ENCODE peak calls at places on chromosome 7, in six cellular contexts. I, X, L, F, U and P are unnamed samples.

GRCh38 chr7:105794741-105795729 is 81.4 kb downstream of the ATXN7L1 start:
- DNase-seq in I (peak), F (peak), X (peak), L (no peak), U (peak), P (peak)

GRCh38 chr7:131909151-131909768 is 352.8 kb upstream of the PODXL start:
- DNase-seq in I (no peak), L (no peak), U (no peak), F (no peak), X (peak), P (no peak)

GRCh38 chr7:22355620-22356009 is 1.3 kb downstream of the RAPGEF5 start:
- DNase-seq in F (no peak), L (no peak), U (no peak), I (no peak), X (no peak), P (no peak)

GRCh38 chr7:26127411-26127810 is 24.6 kb upstream of the NFE2L3 start:
- DNase-seq in F (no peak), X (no peak), I (no peak), L (no peak), U (no peak), P (no peak)

GRCh38 chr7:81499262-81500116 is 270.4 kb downstream of the HGF start:
- DNase-seq in X (no peak), F (peak), I (peak), U (peak), L (peak), P (no peak)

GRCh38 chr7:16753932-16754571 is 497 bp downstream of the TSPAN13 start:
- DNase-seq in I (peak), L (peak), F (no peak), U (peak), X (peak), P (no peak)

GRCh38 chr7:142250705-142251104 is 7.2 kb downstream of the PRSS58 start:
- DNase-seq in U (no peak), F (no peak), L (no peak), X (no peak), I (no peak), P (no peak)

GRCh38 chr7:85600425-85600824 is 413.6 kb upstream of the SEMA3D start:
- DNase-seq in U (peak), I (no peak), F (no peak), L (no peak), X (no peak), P (no peak)

GRCh38 chr7:17380696-17381662 is 82.5 kb downstream of the AHR start:
- DNase-seq in F (no peak), U (peak), X (no peak), L (no peak), I (no peak), P (no peak)

GRCh38 chr7:96910484-96910883 is 94.9 kb upstream of the DLX6 start:
- DNase-seq in X (no peak), L (no peak), F (no peak), I (no peak), U (no peak), P (no peak)

GRCh38 chr7:49643321-49643720 is 130.1 kb upstream of the VWC2 start:
- DNase-seq in F (no peak), L (no peak), U (no peak), X (peak), I (no peak), P (no peak)

GRCh38 chr7:30322656-30323355 is 38.4 kb downstream of the ZNRF2 start:
- DNase-seq in F (no peak), I (no peak), L (peak), U (no peak), X (no peak), P (no peak)

GRCh38 chr7:87875151-87876039 is 765 bp downstream of the SLC25A40 start:
- DNase-seq in L (peak), X (peak), F (no peak), I (no peak), U (peak), P (no peak)

GRCh38 chr7:1675673-1676549 is 5.8 kb downstream of the ELFN1 start:
- DNase-seq in F (peak), U (no peak), I (no peak), X (no peak), L (no peak), P (peak)

GRCh38 chr7:15555385-15555859 is 6.4 kb downstream of the AGMO start:
- DNase-seq in X (no peak), F (no peak), L (no peak), U (peak), I (no peak), P (no peak)

GRCh38 chr7:33610918-33611317 is 294.4 kb upstream of the BMPER start:
- DNase-seq in X (no peak), L (no peak), I (no peak), U (no peak), F (no peak), P (no peak)

GRCh38 chr7:136055266-136055665 is 78.1 kb upstream of the MTPN start:
- DNase-seq in U (no peak), F (no peak), I (no peak), X (no peak), L (no peak), P (no peak)

GRCh38 chr7:143300959-143301617 is 12.9 kb downstream of the CASP2 start:
- DNase-seq in F (no peak), X (no peak), U (peak), I (no peak), L (no peak), P (no peak)

GRCh38 chr7:127652333-127653248 is 597 bp downstream of the SND1 start:
- DNase-seq in U (peak), X (no peak), I (no peak), F (no peak), L (peak), P (no peak)

GRCh38 chr7:31079126-31079918 is 27.2 kb downstream of the ADCYAP1R1 start:
- DNase-seq in L (no peak), U (no peak), X (no peak), I (no peak), F (no peak), P (no peak)

GRCh38 chr7:32489788-32490126 is 423 bp downstream of the LSM5 start:
- DNase-seq in I (no peak), U (no peak), F (no peak), L (no peak), X (no peak), P (no peak)

GRCh38 chr7:32496052-32496813 is 944 bp downstream of the AVL9 start:
- DNase-seq in F (no peak), U (no peak), L (no peak), X (no peak), I (no peak), P (no peak)

GRCh38 chr7:32494946-32495297 is 367 bp upstream of the AVL9 start:
- DNase-seq in U (no peak), I (no peak), X (no peak), L (no peak), F (no peak), P (peak)

GRCh38 chr7:32495298-32496051 is at the start of gene AVL9:
- DNase-seq in F (peak), U (peak), L (peak), I (peak), X (peak), P (peak)

GRCh38 chr7:32490127-32490796 is at the start of gene LSM5:
- DNase-seq in I (peak), F (peak), X (peak), L (peak), U (peak), P (peak)
- TF ChIP-seq POLR2A in I (no peak), F (no peak), X (no peak), L (peak), U (peak), P (no peak)

GRCh38 chr7:56063882-56064625 is at the start of gene SUMF2:
- DNase-seq in L (peak), I (peak), F (peak), U (peak), X (peak), P (peak)
- TF ChIP-seq POLR2A in L (peak), I (peak), F (peak), U (peak), X (no peak), P (peak)

GRCh38 chr7:4138866-4139265 is 543.2 kb upstream of the FOXK1 start:
- DNase-seq in X (no peak), I (no peak), L (no peak), F (no peak), U (no peak), P (no peak)
- TF ChIP-seq POLR2A in X (no peak), I (no peak), L (no peak), F (no peak), U (no peak), P (no peak)

GRCh38 chr7:108569381-108570145 is at the start of the genes DNAJB9 and THAP5:
- DNase-seq in U (peak), X (peak), F (peak), I (peak), L (peak), P (peak)

GRCh38 chr7:108568801-108569380 is 615 bp downstream of the THAP5 start:
- DNase-seq in F (no peak), U (no peak), X (no peak), I (no peak), L (no peak), P (no peak)

GRCh38 chr7:108572487-108572886 is 2.8 kb downstream of the DNAJB9 start:
- DNase-seq in L (no peak), F (no peak), X (no peak), I (no peak), U (no peak), P (no peak)

GRCh38 chr7:108565987-108566386 is 3.5 kb downstream of the THAP5 start:
- DNase-seq in L (no peak), I (no peak), X (no peak), F (no peak), U (no peak), P (no peak)

DNA sequence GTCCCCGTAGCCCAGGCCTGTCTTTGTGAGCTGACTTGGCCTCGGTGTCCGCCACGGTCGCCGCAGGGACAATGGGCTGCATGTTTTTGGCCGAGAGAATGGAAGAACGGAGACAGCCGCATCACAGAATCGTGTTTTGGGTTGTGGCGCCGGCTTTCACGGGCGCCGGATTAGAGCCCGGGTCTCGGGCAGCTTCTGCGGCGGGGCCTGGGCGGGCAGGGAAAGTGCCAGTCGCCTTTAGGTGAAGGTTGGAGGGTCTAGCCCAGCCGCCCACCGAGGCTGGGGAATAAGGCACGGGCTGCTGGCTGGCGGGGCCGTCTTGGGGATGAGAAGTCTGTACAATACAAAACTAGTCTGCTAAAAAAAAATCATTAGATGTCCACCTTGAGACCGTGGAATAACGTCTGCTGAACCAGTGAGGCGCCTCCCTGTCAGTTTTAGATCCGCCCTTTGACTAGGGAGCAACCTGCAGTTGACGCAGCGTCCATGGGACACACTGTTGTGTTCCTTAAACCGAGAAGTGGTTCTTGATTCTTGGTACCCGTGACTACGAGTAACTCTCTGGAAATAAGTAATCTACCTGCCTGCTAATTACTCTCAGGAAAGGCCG is 577 bp downstream of the DNAJB9 start:
- DNase-seq in I (no peak), F (peak), X (peak), L (peak), U (peak), P (no peak)
- TF ChIP-seq POLR2A in I (no peak), F (no peak), X (no peak), L (no peak), U (no peak), P (peak)

GRCh38 chr7:130441408-130441854 is 615 bp upstream of the CEP41 start:
- DNase-seq in U (peak), L (peak), I (no peak), F (no peak), X (no peak), P (no peak)
- TF ChIP-seq POLR2A in U (no peak), L (no peak), I (no peak), F (no peak), X (no peak), P (no peak)

GRCh38 chr7:44632196-44632595 is 25.8 kb downstream of the OGDH start:
- DNase-seq in I (no peak), U (no peak), X (no peak), F (no peak), L (no peak), P (no peak)

GRCh38 chr7:44633254-44634186 is 27.1 kb downstream of the OGDH start:
- DNase-seq in X (peak), U (peak), I (peak), L (peak), F (peak), P (peak)

GRCh38 chr7:44634839-44635591 is 28.6 kb downstream of the OGDH start:
- DNase-seq in F (no peak), I (no peak), U (no peak), X (peak), L (peak), P (no peak)

GRCh38 chr7:44636041-44636580 is 29.7 kb downstream of the OGDH start:
- DNase-seq in U (no peak), X (no peak), L (no peak), I (no peak), F (no peak), P (no peak)

GRCh38 chr7:44634187-44634838 is 27.9 kb downstream of the OGDH start:
- DNase-seq in U (peak), F (no peak), L (peak), I (no peak), X (no peak), P (no peak)
- TF ChIP-seq POLR2A in U (no peak), F (no peak), L (peak), I (no peak), X (no peak), P (no peak)

DNA sequence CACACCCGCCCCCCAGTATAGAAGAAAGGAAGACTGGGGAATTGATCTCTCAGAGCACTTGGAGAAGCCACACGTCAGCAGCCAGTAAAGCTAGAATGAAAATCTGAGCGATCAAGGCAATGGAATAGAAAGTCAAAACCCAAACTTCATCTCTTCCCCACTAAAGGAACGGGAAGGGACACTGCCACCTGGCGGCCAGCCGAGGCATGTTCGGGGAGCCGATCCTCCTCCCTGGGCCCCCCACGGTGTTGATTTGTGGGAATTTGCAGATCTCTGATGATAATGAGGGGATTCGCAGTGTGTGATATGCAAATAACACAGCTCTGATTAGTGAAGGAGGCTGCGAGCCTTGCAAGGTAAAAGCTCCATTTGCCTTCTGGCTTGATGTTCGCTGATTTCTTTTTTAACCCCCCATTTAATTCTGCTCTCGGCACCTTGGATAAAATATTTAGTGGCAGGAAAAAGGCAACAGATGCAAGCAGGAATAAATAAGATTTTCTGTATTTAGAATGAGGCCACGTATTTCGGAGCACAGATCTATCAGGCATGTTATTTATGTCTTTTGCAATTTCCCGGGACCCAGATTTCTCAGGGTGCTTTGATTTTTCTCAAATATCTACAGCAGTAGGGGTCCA is 258.6 kb downstream of the PAXIP1 start:
- DNase-seq in I (no peak), F (no peak), L (peak), U (no peak), X (no peak), P (no peak)
- TF ChIP-seq POLR2A in I (no peak), F (no peak), L (no peak), U (no peak), X (no peak), P (no peak)

DNA sequence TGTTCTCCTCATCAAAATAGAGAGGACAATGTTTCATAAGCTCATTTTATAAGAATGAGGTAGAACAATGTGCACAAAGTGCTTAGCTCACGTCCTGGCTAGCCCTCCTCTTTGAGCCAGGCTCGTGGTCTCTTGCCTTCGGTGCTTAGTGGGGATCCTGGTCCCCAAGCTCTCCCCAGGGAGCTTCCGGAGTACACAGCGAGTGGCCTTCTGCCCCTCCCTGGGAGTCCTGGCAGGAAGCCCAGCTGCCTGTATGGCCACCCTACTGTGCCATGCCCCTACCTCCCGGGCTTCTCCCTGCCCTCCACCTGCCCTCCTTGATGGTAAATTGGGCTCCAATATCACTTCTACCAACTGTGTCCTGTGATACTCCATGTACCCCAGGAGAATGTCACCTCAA is 859 bp downstream of the MYO1G start:
- DNase-seq in L (no peak), F (no peak), I (no peak), U (no peak), X (peak), P (no peak)
- TF ChIP-seq POLR2A in L (no peak), F (no peak), I (no peak), U (no peak), X (no peak), P (no peak)